ENCODE peak calls at places on chromosomes 5 and 9, in four cellular contexts. V, B, K and H are unnamed samples.

GRCh38 chr5:80346055-80346454 is 26.3 kb downstream of the SPZ1 start:
- DNase-seq in V (peak), B (peak), K (peak), H (no peak)

GRCh38 chr5:346229-346935 is 24.9 kb downstream of the AHRR start:
- DNase-seq in V (no peak), B (no peak), K (no peak), H (no peak)

GRCh38 chr9:81685763-81686613 is 3.4 kb downstream of the TLE1 start:
- DNase-seq in V (no peak), B (peak), K (no peak), H (no peak)

GRCh38 chr9:86040281-86041155 is 58.8 kb downstream of the GOLM1 start:
- DNase-seq in V (no peak), B (no peak), K (no peak), H (no peak)

GRCh38 chr9:33329117-33329563 is 38.8 kb downstream of the NFX1 start:
- DNase-seq in V (no peak), B (peak), K (no peak), H (no peak)

GRCh38 chr9:34121996-34122395 is 4.5 kb downstream of the DCAF12 start:
- DNase-seq in V (no peak), B (no peak), K (no peak), H (no peak)

GRCh38 chr5:78361226-78361993 is 993 bp downstream of the SCAMP1 start:
- DNase-seq in V (no peak), B (peak), K (peak), H (no peak)

GRCh38 chr9:124322618-124323432 is 65.1 kb downstream of the NEK6 start:
- DNase-seq in V (no peak), B (no peak), K (no peak), H (no peak)

GRCh38 chr9:37984278-37984671 is 80.3 kb upstream of the SLC25A51 start:
- DNase-seq in V (no peak), B (no peak), K (no peak), H (no peak)

GRCh38 chr5:132747693-132748440 is 641 bp downstream of the CCNI2 start:
- DNase-seq in V (peak), B (peak), K (no peak), H (no peak)

GRCh38 chr5:150043657-150044333 is 42.6 kb downstream of the CSF1R start:
- DNase-seq in V (no peak), B (peak), K (no peak), H (no peak)

GRCh38 chr5:27748847-27749246 is 710.5 kb upstream of the CDH9 start:
- DNase-seq in V (no peak), B (no peak), K (no peak), H (no peak)

GRCh38 chr9:114373960-114374730 is 13.6 kb downstream of the AKNA start:
- DNase-seq in V (no peak), B (no peak), K (peak), H (no peak)

GRCh38 chr5:147789820-147790219 is 7.3 kb upstream of the JAKMIP2 start:
- DNase-seq in V (no peak), B (no peak), K (no peak), H (no peak)

GRCh38 chr5:139926797-139927503 is 116.1 kb downstream of the NRG2 start:
- DNase-seq in V (no peak), B (no peak), K (no peak), H (no peak)

GRCh38 chr5:116071211-116071610 is 13.6 kb upstream of the COMMD10 start:
- DNase-seq in V (no peak), B (no peak), K (no peak), H (no peak)

GRCh38 chr5:62059960-62060359 is 246.0 kb upstream of the KIF2A start:
- DNase-seq in V (no peak), B (no peak), K (no peak), H (no peak)

GRCh38 chr5:170420809-170421412 is 31.7 kb upstream of the KCNMB1 start:
- DNase-seq in V (peak), B (peak), K (peak), H (no peak)

GRCh38 chr5:177113566-177114424 is 19.8 kb upstream of the NSD1 start:
- DNase-seq in V (peak), B (peak), K (peak), H (no peak)

GRCh38 chr9:447230-448025 is 232.8 kb downstream of the DOCK8 start:
- DNase-seq in V (peak), B (peak), K (no peak), H (no peak)

GRCh38 chr9:127803507-127804352 is 1.0 kb downstream of the FPGS start:
- DNase-seq in V (no peak), B (peak), K (peak), H (no peak)

GRCh38 chr5:52788505-52788821 is 747 bp downstream of the ITGA1 start:
- DNase-seq in V (no peak), B (no peak), K (no peak), H (no peak)

GRCh38 chr5:113693621-113694130 is 180.2 kb downstream of the YTHDC2 start:
- DNase-seq in V (no peak), B (peak), K (no peak), H (no peak)

GRCh38 chr9:71048271-71048670 is 73.2 kb downstream of the TRPM3 start:
- DNase-seq in V (no peak), B (no peak), K (no peak), H (no peak)